ENCODE peak calls at places on chromosomes 12 and 14, in five cellular contexts. I, J, X, Z and C are unnamed samples.

GRCh38 chr14:41498959-41499358 is 107.7 kb upstream of the LRFN5 start:
- DNase-seq in I (no peak), J (no peak), X (no peak), Z (no peak), C (no peak)

GRCh38 chr12:32183646-32184045 is 77.0 kb downstream of the BICD1 start:
- DNase-seq in I (no peak), J (no peak), X (no peak), Z (no peak), C (peak; percentile 48)

GRCh38 chr12:11707535-11707934 is 58.1 kb downstream of the ETV6 start:
- DNase-seq in I (no peak), J (no peak), X (no peak), Z (no peak), C (no peak)

GRCh38 chr12:90679674-90680073 is 275.3 kb downstream of the CCER1 start:
- DNase-seq in I (no peak), J (no peak), X (no peak), Z (no peak), C (no peak)

GRCh38 chr14:35818346-35819115 is 7.6 kb upstream of the BRMS1L start:
- DNase-seq in I (peak; percentile 39), J (no peak), X (no peak), Z (no peak), C (peak; percentile 86)

GRCh38 chr12:46153267-46153872 is 115.5 kb downstream of the SLC38A1 start:
- DNase-seq in I (peak; percentile 17), J (peak; percentile 18), X (no peak), Z (no peak), C (peak; percentile 7)

GRCh38 chr12:64674367-64674922 is 64.2 kb downstream of the RASSF3 start:
- DNase-seq in I (no peak), J (no peak), X (no peak), Z (no peak), C (no peak)

GRCh38 chr12:24396266-24396665 is 446.8 kb upstream of the SOX5 start:
- DNase-seq in I (no peak), J (no peak), X (no peak), Z (no peak), C (no peak)

DNA sequence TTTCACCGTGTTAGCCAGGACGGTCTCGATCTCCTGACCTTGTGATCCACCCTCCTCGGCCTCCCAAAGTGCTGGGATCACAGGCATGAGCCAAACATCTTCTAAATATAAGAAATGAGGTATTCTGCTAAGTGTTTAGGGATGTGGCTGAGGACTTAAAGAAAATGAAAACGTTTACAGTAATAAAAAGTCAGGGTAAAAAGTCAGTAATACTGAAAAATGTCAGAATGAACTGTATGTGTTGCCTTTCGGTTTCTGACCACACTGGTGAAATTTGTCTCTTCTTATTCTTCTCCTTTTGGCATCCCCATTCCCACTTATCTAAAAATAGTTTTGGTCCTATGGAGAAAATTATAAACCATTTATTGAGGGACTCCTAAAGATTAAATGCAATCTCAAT is 20.5 kb downstream of the TMEM116 start:
- DNase-seq in I (no peak), J (no peak), X (no peak), Z (no peak), C (no peak)
- H3K4me1 ChIP-seq in I (peaks cover 27% of the 10 kb centered on the region), J (no peaks in the 10 kb centered on the region), X (peaks cover 32% of the 10 kb centered on the region), Z (no peaks in the 10 kb centered on the region), C (no peaks in the 10 kb centered on the region)

GRCh38 chr14:85604021-85604420 is 74.1 kb downstream of the FLRT2 start:
- DNase-seq in I (no peak), J (no peak), X (no peak), Z (no peak), C (no peak)

GRCh38 chr14:85601246-85601645 is 71.3 kb downstream of the FLRT2 start:
- DNase-seq in I (no peak), J (no peak), X (no peak), Z (no peak), C (no peak)

GRCh38 chr14:85602366-85602765 is 72.4 kb downstream of the FLRT2 start:
- DNase-seq in I (no peak), J (no peak), X (no peak), Z (no peak), C (no peak)

GRCh38 chr14:85607571-85608219 is 77.8 kb downstream of the FLRT2 start:
- DNase-seq in I (no peak), J (no peak), X (no peak), Z (no peak), C (no peak)

GRCh38 chr14:85604671-85605070 is 74.7 kb downstream of the FLRT2 start:
- DNase-seq in I (no peak), J (no peak), X (no peak), Z (no peak), C (no peak)
- TF ChIP-seq SRF in I (no peak), J (no peak), X (no peak), Z (no peak), C (no peak)

GRCh38 chr14:68935761-68936209 is 43.3 kb downstream of the ACTN1 start:
- DNase-seq in I (no peak), J (no peak), X (no peak), Z (no peak), C (no peak)

GRCh38 chr14:68938515-68939423 is 40.3 kb downstream of the ACTN1 start:
- DNase-seq in I (no peak), J (no peak), X (no peak), Z (no peak), C (peak; percentile 96)

GRCh38 chr14:68936980-68937379 is 42.1 kb downstream of the ACTN1 start:
- DNase-seq in I (no peak), J (no peak), X (no peak), Z (no peak), C (no peak)

GRCh38 chr14:68937790-68938514 is 41.1 kb downstream of the ACTN1 start:
- DNase-seq in I (no peak), J (no peak), X (no peak), Z (no peak), C (no peak)

GRCh38 chr14:68936476-68936875 is 42.6 kb downstream of the ACTN1 start:
- DNase-seq in I (no peak), J (no peak), X (no peak), Z (no peak), C (no peak)
- H3K4me1 ChIP-seq in I (peaks cover 7% of the 10 kb centered on the region), J (peaks cover 51% of the 10 kb centered on the region), X (no peaks in the 10 kb centered on the region), Z (peaks cover 24% of the 10 kb centered on the region), C (peaks cover 68% of the 10 kb centered on the region)

GRCh38 chr14:77239412-77239811 is 31.6 kb downstream of the NGB start:
- DNase-seq in I (no peak), J (no peak), X (no peak), Z (no peak), C (no peak)
- TF ChIP-seq SRF in I (no peak), J (no peak), X (no peak), Z (no peak), C (no peak)

GRCh38 chr12:101829639-101830390 is 944 bp downstream of the GNPTAB start:
- DNase-seq in I (no peak), J (no peak), X (no peak), Z (no peak), C (no peak)

GRCh38 chr12:101832030-101832429 is 1.3 kb upstream of the GNPTAB start:
- DNase-seq in I (no peak), J (no peak), X (no peak), Z (no peak), C (no peak)

GRCh38 chr12:101826766-101827368 is 3.9 kb downstream of the GNPTAB start:
- DNase-seq in I (no peak), J (no peak), X (no peak), Z (no peak), C (no peak)

GRCh38 chr12:101830391-101831325 is at the start of gene GNPTAB:
- DNase-seq in I (peak; percentile 98), J (peak; percentile 82), X (peak; percentile 80), Z (peak; percentile 95), C (peak; percentile 87)

DNA sequence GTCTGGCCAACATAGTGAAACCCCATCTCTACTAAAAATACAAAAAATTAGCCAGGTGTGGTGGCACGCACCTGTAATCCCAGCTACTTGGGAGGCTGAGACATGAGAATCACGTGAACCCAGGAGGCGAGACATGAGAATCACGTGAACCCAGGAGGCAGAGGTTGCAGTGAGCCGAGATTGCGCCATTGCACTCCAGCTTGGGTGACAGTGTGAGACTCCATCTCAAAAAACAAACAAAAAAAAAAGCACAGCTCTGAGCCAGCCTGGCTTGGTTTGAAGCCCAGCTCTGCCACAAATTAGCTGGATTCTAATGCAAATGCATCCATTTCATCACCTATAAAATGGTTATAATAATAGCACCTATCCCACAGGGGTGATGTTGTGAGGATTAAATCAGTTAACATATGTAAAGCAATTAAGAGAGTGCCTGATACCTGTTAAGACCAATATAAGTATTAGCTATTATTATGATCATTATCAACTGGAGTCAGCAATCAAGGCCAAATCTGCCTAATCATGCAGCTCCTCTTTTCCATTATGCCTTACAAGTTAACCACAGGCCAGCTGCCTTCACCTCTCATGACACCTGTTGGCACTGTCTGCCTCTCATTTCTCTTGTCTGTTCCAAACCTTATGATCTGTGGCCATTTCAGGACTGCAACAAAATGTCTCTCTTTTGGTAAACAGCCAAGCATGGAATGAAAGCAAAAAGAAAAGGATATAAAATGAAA is 2.1 kb downstream of the GNPTAB start:
- DNase-seq in I (no peak), J (no peak), X (no peak), Z (no peak), C (no peak)
- H3K4me1 ChIP-seq in I (peaks cover 50% of the 10 kb centered on the region), J (peaks cover 15% of the 10 kb centered on the region), X (peaks cover 10% of the 10 kb centered on the region), Z (peaks cover 16% of the 10 kb centered on the region), C (peaks cover 33% of the 10 kb centered on the region)

GRCh38 chr12:105107176-105107496 is 395 bp upstream of the WASHC4 start:
- DNase-seq in I (peak; percentile 23), J (peak; percentile 26), X (no peak), Z (no peak), C (no peak)
- TF ChIP-seq SRF in I (no peak), J (no peak), X (no peak), Z (no peak), C (no peak)